ENCODE peak calls at places on chromosomes 2 and 18, in seven cellular contexts. G is suprapubic skin; W is adrenal gland; E is aorta; T is CD4-positive, CD25-positive, alpha-beta regulatory T cell; Z is breast epithelium; J is OCI-LY7. R is an unnamed sample. For H3K4me1 and H3K9me3, the result is how much of the 10 kb centered on the place peaks cover.

GRCh38 chr2:60438136-60438535 is 115.3 kb downstream of the BCL11A start:
- DNase-seq in J (peak), G (no peak), E (no peak), Z (no peak), T (no peak), W (no peak), R (no peak)

GRCh38 chr18:3863006-3863405 is 413.0 kb downstream of the TGIF1 start:
- DNase-seq in G (no peak), E (no peak), Z (no peak), W (no peak), T (no peak), J (no peak), R (no peak)

GRCh38 chr2:26961603-26962184 is 8.7 kb upstream of the MAPRE3 start:
- DNase-seq in G (peak), T (peak), W (peak), E (peak), J (peak), Z (peak), R (peak)

GRCh38 chr2:42978887-42979415 is 186.6 kb upstream of the HAAO start:
- DNase-seq in W (no peak), J (no peak), T (no peak), G (peak), E (no peak), Z (no peak), R (no peak)

GRCh38 chr2:19632327-19633040 is 269.3 kb downstream of the TTC32 start:
- DNase-seq in Z (no peak), T (no peak), G (no peak), W (peak), J (no peak), E (peak), R (no peak)

GRCh38 chr2:206082298-206082843 is 3.6 kb downstream of the INO80D start:
- DNase-seq in G (no peak), J (no peak), T (no peak), W (no peak), Z (no peak), E (no peak), R (no peak)

GRCh38 chr2:121468936-121469335 is 61.7 kb upstream of the RNU4ATAC start:
- DNase-seq in T (no peak), G (no peak), Z (no peak), J (no peak), E (no peak), W (no peak), R (no peak)

GRCh38 chr18:77250926-77251729 is 1.5 kb downstream of the GALR1 start:
- DNase-seq in G (no peak), J (no peak), Z (no peak), W (no peak), E (no peak), T (no peak), R (no peak)

GRCh38 chr2:161412346-161412745 is 3.8 kb upstream of the TBR1 start:
- DNase-seq in T (no peak), E (no peak), Z (no peak), J (no peak), G (no peak), W (no peak), R (no peak)

GRCh38 chr2:18719978-18720775 is 130.8 kb upstream of the NT5C1B start:
- DNase-seq in T (no peak), G (no peak), E (peak), J (no peak), W (no peak), Z (no peak), R (no peak)

GRCh38 chr2:229612395-229612971 is 101.9 kb downstream of the DNER start:
- DNase-seq in Z (no peak), G (no peak), W (no peak), T (no peak), J (no peak), E (no peak), R (no peak)

GRCh38 chr2:6877402-6878305 is at the start of gene RSAD2:
- DNase-seq in W (peak), J (no peak), T (no peak), Z (no peak), E (peak), G (no peak), R (no peak)

GRCh38 chr2:41894563-41895333 is 153.1 kb upstream of the PKDCC start:
- DNase-seq in G (no peak), T (no peak), W (no peak), E (no peak), Z (no peak), J (no peak), R (no peak)

GRCh38 chr18:26429535-26429934 is 118.8 kb downstream of the KCTD1 start:
- DNase-seq in W (peak), T (no peak), J (no peak), E (no peak), Z (no peak), G (peak), R (no peak)

GRCh38 chr2:67548317-67549095 is 151.4 kb downstream of the ETAA1 start:
- DNase-seq in G (no peak), E (no peak), Z (no peak), W (no peak), J (no peak), T (no peak), R (no peak)

GRCh38 chr2:3641841-3642421 is 16.1 kb upstream of the ALLC start:
- DNase-seq in G (peak), E (no peak), Z (peak), T (no peak), J (no peak), W (peak), R (no peak)

GRCh38 chr2:162153608-162154224 is 1.7 kb upstream of the GCG start:
- DNase-seq in J (peak), T (peak), Z (no peak), G (no peak), E (no peak), W (peak), R (peak)

GRCh38 chr2:61707984-61708852 is 145.6 kb downstream of the FAM161A start:
- DNase-seq in Z (no peak), G (no peak), J (no peak), W (peak), T (no peak), E (no peak), R (no peak)

GRCh38 chr18:68484241-68484640 is 230.7 kb downstream of the TMX3 start:
- DNase-seq in E (no peak), W (no peak), Z (no peak), T (no peak), J (no peak), G (no peak), R (no peak)

GRCh38 chr2:101540518-101540917 is 65.6 kb upstream of the RFX8 start:
- DNase-seq in W (no peak), T (no peak), G (no peak), Z (no peak), E (no peak), J (no peak), R (no peak)

GRCh38 chr2:136917281-136917680 is 151.9 kb downstream of the THSD7B start:
- DNase-seq in Z (no peak), T (no peak), G (no peak), J (no peak), W (no peak), E (no peak), R (no peak)

GRCh38 chr2:25856377-25856776 is 21.9 kb downstream of the ASXL2 start:
- DNase-seq in G (no peak), T (no peak), Z (no peak), W (no peak), E (no peak), J (no peak), R (no peak)

GRCh38 chr18:44920441-44920840 is 239.8 kb downstream of the SETBP1 start:
- DNase-seq in Z (no peak), G (no peak), T (no peak), J (no peak), W (no peak), E (no peak), R (no peak)

GRCh38 chr18:53375641-53376040 is 848.8 kb downstream of the MBD2 start:
- DNase-seq in W (no peak), T (no peak), Z (no peak), E (no peak), J (no peak), G (no peak), R (no peak)

GRCh38 chr18:77105021-77105420 is 27.6 kb downstream of the MBP start:
- DNase-seq in Z (no peak), T (no peak), E (no peak), J (no peak), G (no peak), W (no peak), R (no peak)

GRCh38 chr2:56185101-56185581 is 1.4 kb downstream of the CCDC85A start:
- DNase-seq in E (no peak), G (no peak), T (no peak), Z (no peak), W (peak), J (no peak), R (no peak)

GRCh38 chr2:44197806-44198205 is 29.1 kb downstream of the PPM1B start:
- DNase-seq in W (no peak), T (no peak), J (no peak), E (no peak), Z (no peak), G (no peak), R (no peak)

GRCh38 chr2:120060088-120060623 is 47.3 kb downstream of the EPB41L5 start:
- DNase-seq in Z (no peak), W (no peak), J (no peak), T (no peak), G (no peak), E (no peak), R (no peak)

GRCh38 chr2:24903527-24904103 is 16.4 kb downstream of the ADCY3 start:
- DNase-seq in T (no peak), E (no peak), G (no peak), W (no peak), Z (no peak), J (no peak), R (no peak)

GRCh38 chr18:78689606-78690005 is 290.0 kb upstream of the SALL3 start:
- DNase-seq in G (no peak), W (no peak), Z (peak), J (no peak), E (no peak), T (no peak), R (no peak)

GRCh38 chr2:6963727-6964126 is 46.5 kb downstream of the RNF144A start:
- DNase-seq in E (no peak), Z (no peak), W (no peak), J (no peak), T (no peak), G (no peak), R (no peak)

GRCh38 chr2:240965905-240966456 is 32.4 kb upstream of the SNED1 start:
- DNase-seq in Z (peak), J (no peak), W (no peak), G (no peak), T (no peak), E (peak), R (no peak)

GRCh38 chr2:153235516-153235915 is 243.0 kb downstream of the RPRM start:
- DNase-seq in E (no peak), J (no peak), T (no peak), W (no peak), Z (no peak), G (no peak), R (peak)

GRCh38 chr2:32485399-32485798 is 128.6 kb downstream of the BIRC6 start:
- DNase-seq in W (no peak), E (no peak), T (no peak), G (no peak), J (no peak), Z (no peak), R (no peak)

GRCh38 chr2:141195087-141195486 is 935.7 kb downstream of the LRP1B start:
- DNase-seq in G (no peak), W (no peak), Z (no peak), J (no peak), E (no peak), T (no peak), R (no peak)

GRCh38 chr2:204072443-204073324 is 136.1 kb downstream of the ICOS start:
- DNase-seq in W (peak), G (no peak), E (no peak), Z (no peak), T (peak), J (peak), R (peak)

GRCh38 chr2:106113362-106113971 is 80.6 kb downstream of the UXS1 start:
- DNase-seq in J (no peak), E (no peak), W (no peak), Z (no peak), G (no peak), T (no peak), R (no peak)

GRCh38 chr2:230202430-230203109 is 17.2 kb downstream of the SP110 start:
- DNase-seq in W (no peak), Z (no peak), E (no peak), G (no peak), J (peak), T (no peak), R (no peak)

DNA sequence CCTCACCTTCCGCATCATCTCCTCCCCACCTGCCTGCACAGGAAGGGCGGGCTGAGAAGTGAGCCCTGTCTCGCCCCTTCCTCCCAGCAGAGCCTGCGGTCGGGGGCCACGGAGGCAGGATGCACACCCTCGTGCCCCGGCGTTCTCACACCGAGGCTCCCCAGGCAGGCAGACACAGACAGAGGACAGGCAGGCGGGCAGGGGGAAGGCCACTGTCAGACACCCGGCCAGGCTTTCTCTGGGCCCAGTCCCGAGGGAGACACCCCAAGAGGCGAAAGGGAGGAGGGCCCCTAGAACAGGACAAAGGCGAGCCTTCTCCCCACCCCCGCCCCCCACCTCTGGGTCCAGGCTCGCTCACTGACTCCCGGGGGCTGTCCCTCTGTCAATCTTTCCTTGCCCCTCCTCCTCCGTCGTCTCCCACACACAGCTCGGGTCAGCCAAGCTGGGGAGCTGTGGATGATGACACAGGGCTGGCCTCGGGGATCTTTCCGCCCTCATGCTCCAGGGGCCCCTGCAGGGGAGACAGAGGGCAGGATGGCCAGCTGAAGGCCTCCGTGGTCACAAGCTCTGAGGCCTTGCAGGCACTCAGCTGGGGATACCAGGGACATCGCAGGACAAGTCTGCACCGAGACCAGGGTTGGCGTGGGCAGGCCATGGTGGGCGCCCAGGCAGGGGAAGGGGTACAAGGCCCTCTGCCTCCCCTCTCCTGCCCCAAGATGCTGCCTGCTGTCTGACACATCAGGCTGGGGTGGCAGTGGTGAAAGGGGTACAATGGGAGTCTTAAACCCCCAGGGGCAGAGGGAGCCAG is 24.9 kb downstream of the BIN1 start:
- DNase-seq in Z (no peak), W (peak), E (no peak), T (peak), G (no peak), J (peak), R (peak)
- H3K27ac ChIP-seq in Z (peak), W (peak), E (no peak), T (peak), G (peak), J (no peak), R (peak)

DNA sequence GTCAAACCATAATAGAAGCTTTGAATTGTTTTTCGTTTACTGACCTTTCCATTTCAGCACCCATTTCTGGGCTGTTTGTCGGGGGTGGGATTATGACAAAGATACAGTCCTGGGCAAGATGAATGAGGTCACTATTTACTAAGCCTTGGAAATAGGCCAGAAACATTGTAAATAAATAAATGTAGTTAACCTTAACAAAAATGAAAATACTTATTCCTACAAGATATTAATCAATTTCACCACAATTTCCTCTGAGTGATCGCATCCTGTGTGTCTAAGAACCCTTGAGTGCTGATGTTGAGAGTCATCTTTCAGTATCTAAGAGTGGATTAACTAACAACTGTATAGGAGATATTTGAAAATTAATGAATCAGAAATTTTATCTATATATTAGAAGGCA is 14.0 kb downstream of the ITGA4 start:
- DNase-seq in E (no peak), T (no peak), Z (no peak), G (no peak), J (no peak), W (no peak), R (no peak)
- H3K4me1 ChIP-seq in E (under half), T (under half), Z (under half), G (under half), J (under half), W (under half), R (half or more)

GRCh38 chr2:16526193-16526592 is 139.4 kb downstream of the CYRIA start:
- DNase-seq in J (no peak), G (no peak), Z (no peak), W (no peak), E (no peak), T (no peak), R (no peak)

GRCh38 chr2:16522031-16522818 is 143.4 kb downstream of the CYRIA start:
- DNase-seq in W (no peak), G (no peak), J (no peak), E (no peak), Z (no peak), T (no peak), R (no peak)

GRCh38 chr2:16525265-16525887 is 140.3 kb downstream of the CYRIA start:
- DNase-seq in J (peak), W (no peak), Z (no peak), E (no peak), T (no peak), G (no peak), R (no peak)
- H3K9me3 ChIP-seq in J (under half), W (under half), Z (under half), E (under half), T (under half), G (under half), R (under half)

DNA sequence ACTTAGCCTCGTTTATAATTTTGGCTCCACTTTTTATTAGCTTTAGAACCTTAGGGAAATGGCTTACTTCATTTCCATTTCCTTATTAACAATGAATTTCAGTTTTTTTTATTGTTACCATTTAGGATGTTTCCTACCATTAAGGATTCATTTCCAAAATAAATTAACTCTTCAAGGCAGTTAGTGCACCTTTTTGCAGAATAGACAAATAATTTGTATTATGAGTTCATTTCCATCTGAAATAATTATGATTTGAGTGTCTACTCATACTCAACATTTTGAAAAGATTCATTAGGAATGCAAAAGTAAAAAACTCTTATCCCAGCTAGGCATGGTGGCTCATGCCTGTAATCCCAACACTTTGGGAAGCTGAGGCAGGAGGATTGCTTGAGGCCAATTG is 186.8 kb upstream of the STON1 start:
- DNase-seq in Z (no peak), J (no peak), T (no peak), E (no peak), G (no peak), W (no peak), R (no peak)
- H3K27ac ChIP-seq in Z (no peak), J (no peak), T (peak), E (no peak), G (peak), W (no peak), R (no peak)

R was measured in CD8-positive, alpha-beta memory T cell.